ENCODE peak calls at places on chromosomes 5 and 9, in six cellular contexts. One of them, this sample, is unnamed.

GRCh38 chr5:61280766-61281427 is 51.2 kb upstream of the ZSWIM6 start:
- DNase-seq in T-helper 1 cell: no peak
- DNase-seq in A549: no peak
- DNase-seq in iris pigment epithelial cell: no peak
- DNase-seq in memory B cell: no peak
- DNase-seq in uterus: no peak
- DNase-seq in this sample: no peak

GRCh38 chr9:97397220-97397619 is 14.7 kb upstream of the TDRD7 start:
- DNase-seq in T-helper 1 cell: no peak
- DNase-seq in A549: no peak
- DNase-seq in iris pigment epithelial cell: no peak
- DNase-seq in memory B cell: no peak
- DNase-seq in uterus: no peak
- DNase-seq in this sample: no peak

GRCh38 chr9:79221084-79221483 is 350.7 kb upstream of the TLE4 start:
- DNase-seq in T-helper 1 cell: no peak
- DNase-seq in A549: peak
- DNase-seq in iris pigment epithelial cell: peak
- DNase-seq in memory B cell: no peak
- DNase-seq in uterus: no peak
- DNase-seq in this sample: no peak

GRCh38 chr9:121557581-121558422 is 58.2 kb upstream of the GGTA1 start:
- DNase-seq in T-helper 1 cell: no peak
- DNase-seq in A549: peak
- DNase-seq in iris pigment epithelial cell: peak
- DNase-seq in memory B cell: no peak
- DNase-seq in uterus: peak
- DNase-seq in this sample: no peak

GRCh38 chr9:26131891-26132290 is 453.6 kb upstream of the TUSC1 start:
- DNase-seq in T-helper 1 cell: no peak
- DNase-seq in A549: no peak
- DNase-seq in iris pigment epithelial cell: peak
- DNase-seq in memory B cell: no peak
- DNase-seq in uterus: no peak
- DNase-seq in this sample: no peak

GRCh38 chr9:68530618-68531017 is 10.1 kb downstream of the TMEM252 start:
- DNase-seq in T-helper 1 cell: no peak
- DNase-seq in A549: peak
- DNase-seq in iris pigment epithelial cell: no peak
- DNase-seq in memory B cell: no peak
- DNase-seq in uterus: peak
- DNase-seq in this sample: no peak

GRCh38 chr5:107769531-107769930 is 98.8 kb upstream of the EFNA5 start:
- DNase-seq in T-helper 1 cell: no peak
- DNase-seq in A549: no peak
- DNase-seq in iris pigment epithelial cell: no peak
- DNase-seq in memory B cell: no peak
- DNase-seq in uterus: no peak
- DNase-seq in this sample: no peak

GRCh38 chr9:137380606-137381005 is 42.4 kb downstream of the EXD3 start:
- DNase-seq in T-helper 1 cell: no peak
- DNase-seq in A549: no peak
- DNase-seq in iris pigment epithelial cell: no peak
- DNase-seq in memory B cell: no peak
- DNase-seq in uterus: no peak
- DNase-seq in this sample: no peak

GRCh38 chr9:36866840-36867239 is 167.2 kb downstream of the PAX5 start:
- DNase-seq in T-helper 1 cell: no peak
- DNase-seq in A549: peak
- DNase-seq in iris pigment epithelial cell: no peak
- DNase-seq in memory B cell: no peak
- DNase-seq in uterus: no peak
- DNase-seq in this sample: no peak

GRCh38 chr9:122213589-122214413 is 15.0 kb downstream of the LHX6 start:
- DNase-seq in T-helper 1 cell: no peak
- DNase-seq in A549: peak
- DNase-seq in iris pigment epithelial cell: no peak
- DNase-seq in memory B cell: no peak
- DNase-seq in uterus: no peak
- DNase-seq in this sample: peak

GRCh38 chr9:79798450-79798849 is 226.7 kb downstream of the TLE4 start:
- DNase-seq in T-helper 1 cell: no peak
- DNase-seq in A549: no peak
- DNase-seq in iris pigment epithelial cell: no peak
- DNase-seq in memory B cell: no peak
- DNase-seq in uterus: no peak
- DNase-seq in this sample: no peak

GRCh38 chr9:107612136-107612535 is 122.6 kb upstream of the KLF4 start:
- DNase-seq in T-helper 1 cell: no peak
- DNase-seq in A549: no peak
- DNase-seq in iris pigment epithelial cell: no peak
- DNase-seq in memory B cell: no peak
- DNase-seq in uterus: peak
- DNase-seq in this sample: no peak

This sample was measured in GM19239.